ENCODE peak calls at places on chromosome 18, in seven cellular contexts. F, K, G, B, R, D and T are unnamed samples.

GRCh38 chr18:68104036-68104435 is 587.5 kb upstream of the DSEL start:
- DNase-seq in K (no peak), F (no peak), R (no peak), B (no peak), D (no peak), G (no peak), T (no peak)

GRCh38 chr18:42048150-42048549 is 93.1 kb downstream of the PIK3C3 start:
- DNase-seq in B (no peak), G (peak), R (no peak), D (no peak), F (no peak), K (no peak), T (no peak)

GRCh38 chr18:76503595-76503994 is 8.6 kb upstream of the ZNF516 start:
- DNase-seq in K (no peak), F (no peak), R (no peak), D (no peak), B (no peak), G (no peak), T (no peak)

GRCh38 chr18:33755918-33756590 is 178.0 kb downstream of the ASXL3 start:
- DNase-seq in G (peak), F (no peak), B (no peak), K (no peak), D (peak), R (no peak), T (no peak)

GRCh38 chr18:50451100-50451842 is 76.4 kb downstream of the SKA1 start:
- DNase-seq in B (no peak), D (no peak), R (no peak), F (no peak), G (no peak), K (no peak), T (no peak)

GRCh38 chr18:43180814-43181213 is 65.3 kb upstream of the RIT2 start:
- DNase-seq in K (no peak), B (no peak), F (no peak), G (no peak), R (no peak), D (no peak), T (no peak)

GRCh38 chr18:10020176-10020575 is 106.4 kb downstream of the VAPA start:
- DNase-seq in K (no peak), D (no peak), R (no peak), F (no peak), G (no peak), B (no peak), T (no peak)

GRCh38 chr18:24342347-24342746 is 55.3 kb downstream of the OSBPL1A start:
- DNase-seq in K (no peak), R (no peak), D (no peak), F (no peak), G (peak), B (no peak), T (no peak)

GRCh38 chr18:53380063-53380639 is 844.3 kb downstream of the MBD2 start:
- DNase-seq in R (no peak), G (no peak), F (no peak), D (no peak), B (no peak), K (no peak), T (no peak)

GRCh38 chr18:54089749-54090459 is 134.6 kb downstream of the MBD2 start:
- DNase-seq in F (no peak), G (no peak), D (no peak), K (no peak), B (no peak), R (no peak), T (no peak)

GRCh38 chr18:13800505-13801259 is 23.3 kb upstream of the MC5R start:
- DNase-seq in K (peak), G (no peak), F (peak), B (no peak), D (peak), R (peak), T (peak)

GRCh38 chr18:23902396-23902795 is 112.2 kb upstream of the TTC39C start:
- DNase-seq in B (no peak), R (no peak), G (no peak), F (no peak), D (no peak), K (no peak), T (no peak)

GRCh38 chr18:44723973-44724778 is 43.5 kb downstream of the SETBP1 start:
- DNase-seq in R (no peak), B (no peak), G (no peak), F (no peak), K (no peak), D (no peak), T (no peak)

GRCh38 chr18:36211612-36212065 is 24.3 kb downstream of the MOCOS start:
- DNase-seq in K (no peak), D (no peak), G (no peak), F (no peak), R (no peak), B (no peak), T (no peak)

GRCh38 chr18:24930974-24931373 is 421.0 kb downstream of the ZNF521 start:
- DNase-seq in B (no peak), D (no peak), F (no peak), R (no peak), G (no peak), K (no peak), T (no peak)

GRCh38 chr18:12420831-12421421 is 13.2 kb downstream of the PRELID3A start:
- DNase-seq in G (no peak), D (peak), F (no peak), K (no peak), B (no peak), R (no peak), T (no peak)

GRCh38 chr18:32308493-32309120 is 118.8 kb downstream of the MEP1B start:
- DNase-seq in R (no peak), K (no peak), F (no peak), B (no peak), G (peak), D (no peak), T (no peak)

GRCh38 chr18:51070545-51070944 is 40.5 kb downstream of the SMAD4 start:
- DNase-seq in G (peak), D (no peak), B (no peak), R (no peak), F (no peak), K (no peak), T (no peak)

GRCh38 chr18:42619771-42620170 is 495.7 kb downstream of the RIT2 start:
- DNase-seq in K (no peak), R (no peak), F (no peak), B (no peak), D (no peak), G (no peak), T (no peak)

GRCh38 chr18:21820035-21820810 is 79.6 kb downstream of the MIB1 start:
- DNase-seq in G (no peak), R (no peak), D (no peak), F (no peak), K (no peak), B (no peak), T (no peak)

GRCh38 chr18:9285604-9286003 is 49.0 kb upstream of the TWSG1 start:
- DNase-seq in F (no peak), R (no peak), G (no peak), B (no peak), K (no peak), D (no peak), T (no peak)

GRCh38 chr18:45974088-45974536 is 7.0 kb upstream of the EPG5 start:
- DNase-seq in B (no peak), K (peak), D (peak), F (peak), G (peak), R (no peak), T (no peak)

GRCh38 chr18:57748770-57749603 is 54.1 kb downstream of the ATP8B1 start:
- DNase-seq in D (no peak), K (no peak), B (no peak), G (no peak), R (no peak), F (no peak), T (no peak)

GRCh38 chr18:26383454-26384270 is 157.4 kb downstream of the TAF4B start:
- DNase-seq in R (no peak), K (no peak), F (no peak), B (no peak), D (peak), G (no peak), T (no peak)

GRCh38 chr18:58247363-58247834 is 203.4 kb downstream of the NEDD4L start:
- DNase-seq in G (no peak), K (no peak), D (no peak), F (no peak), B (no peak), R (peak), T (peak)

GRCh38 chr18:73986711-73987110 is 160.9 kb downstream of the FBXO15 start:
- DNase-seq in F (no peak), K (no peak), B (no peak), D (no peak), G (no peak), R (no peak), T (no peak)

GRCh38 chr18:9535430-9535972 is 60.2 kb downstream of the RALBP1 start:
- DNase-seq in B (peak), G (peak), R (no peak), K (no peak), F (no peak), D (no peak), T (peak)

GRCh38 chr18:70086085-70086484 is 119.4 kb downstream of the RTTN start:
- DNase-seq in G (no peak), B (no peak), R (no peak), D (no peak), F (no peak), K (no peak), T (no peak)

GRCh38 chr18:58067611-58068010 is 23.6 kb downstream of the NEDD4L start:
- DNase-seq in B (no peak), G (no peak), F (no peak), D (no peak), K (no peak), R (no peak), T (no peak)

GRCh38 chr18:58596265-58596681 is 32.6 kb downstream of the ALPK2 start:
- DNase-seq in R (no peak), G (no peak), B (no peak), F (no peak), D (no peak), K (no peak), T (no peak)

GRCh38 chr18:49135871-49136270 is 185.1 kb upstream of the SMAD7 start:
- DNase-seq in R (no peak), F (no peak), B (no peak), D (no peak), G (no peak), K (no peak), T (no peak)

GRCh38 chr18:48290162-48290926 is 118.8 kb downstream of the ZBTB7C start:
- DNase-seq in F (no peak), R (no peak), B (no peak), D (no peak), K (no peak), G (no peak), T (no peak)

GRCh38 chr18:51520676-51521180 is 323.2 kb upstream of the MEX3C start:
- DNase-seq in D (no peak), F (no peak), G (no peak), K (no peak), B (no peak), R (no peak), T (no peak)

GRCh38 chr18:8791171-8791651 is 85.9 kb downstream of the MTCL1 start:
- DNase-seq in G (no peak), R (no peak), K (no peak), F (no peak), B (no peak), D (no peak), T (no peak)

GRCh38 chr18:49876536-49876935 is 63.2 kb upstream of the ACAA2 start:
- DNase-seq in G (no peak), D (no peak), R (no peak), B (no peak), K (no peak), F (no peak), T (no peak)

GRCh38 chr18:4908239-4908638 is 288.8 kb downstream of the AKAIN1 start:
- DNase-seq in K (no peak), B (no peak), R (no peak), F (no peak), D (no peak), G (no peak), T (no peak)

GRCh38 chr18:37483984-37484892 is 81.4 kb downstream of the CELF4 start:
- DNase-seq in F (no peak), R (no peak), G (no peak), K (no peak), D (no peak), B (no peak), T (no peak)

GRCh38 chr18:79182047-79182713 is 113.0 kb downstream of the ATP9B start:
- DNase-seq in G (no peak), K (no peak), D (no peak), B (no peak), F (no peak), R (no peak), T (no peak)

GRCh38 chr18:28176933-28177827 is at the start of gene CDH2:
- DNase-seq in G (peak), B (peak), R (peak), F (no peak), K (peak), D (peak), T (peak)

GRCh38 chr18:56258178-56258577 is 380.2 kb downstream of the TXNL1 start:
- DNase-seq in K (no peak), F (no peak), B (no peak), D (no peak), G (no peak), R (no peak), T (no peak)